ENCODE peak calls at places on chromosomes 7 and 10, in eight cellular contexts. H, J, B, S, T, A, R and F are unnamed samples. For H3K79me2, the result is how much of the 10 kb centered on the place peaks cover.

GRCh38 chr10:14004536-14004935 is 326.2 kb downstream of the FRMD4A start:
- DNase-seq in S (no peak), H (no peak), B (peak), A (no peak), T (no peak), J (peak), R (no peak), F (no peak)

GRCh38 chr10:113411456-113411855 is 141.4 kb upstream of the HABP2 start:
- DNase-seq in H (no peak), S (no peak), T (no peak), A (no peak), R (no peak), B (no peak), J (no peak), F (no peak)

GRCh38 chr7:95599069-95599468 is 2.8 kb upstream of the PDK4 start:
- DNase-seq in B (no peak), H (no peak), R (no peak), A (no peak), J (peak), T (no peak), S (no peak), F (no peak)

GRCh38 chr10:61971016-61971350 is 69.5 kb downstream of the ARID5B start:
- DNase-seq in R (no peak), T (no peak), B (peak), S (no peak), H (no peak), J (no peak), A (no peak), F (no peak)

GRCh38 chr7:7562736-7563135 is 3.9 kb upstream of the MIOS start:
- DNase-seq in A (peak), J (no peak), T (no peak), H (no peak), R (no peak), S (no peak), B (peak), F (no peak)

GRCh38 chr10:98570764-98571163 is 124.0 kb upstream of the HPS1 start:
- DNase-seq in A (no peak), T (no peak), S (no peak), J (no peak), R (no peak), B (no peak), H (no peak), F (no peak)

GRCh38 chr10:101397140-101397539 is 43.2 kb downstream of the BTRC start:
- DNase-seq in H (peak), R (peak), J (no peak), S (no peak), A (peak), T (peak), B (peak), F (peak)

GRCh38 chr10:49187950-49188761 is at the start of gene TMEM273:
- DNase-seq in T (no peak), S (peak), R (no peak), J (peak), H (peak), A (no peak), B (no peak), F (no peak)

GRCh38 chr10:129756912-129757861 is 206.9 kb downstream of the EBF3 start:
- DNase-seq in T (no peak), B (peak), H (peak), J (no peak), R (peak), S (no peak), A (no peak), F (no peak)

GRCh38 chr7:37354661-37355131 is 94.0 kb downstream of the ELMO1 start:
- DNase-seq in B (no peak), T (no peak), A (peak), S (no peak), R (peak), J (no peak), H (no peak), F (no peak)

GRCh38 chr10:124068929-124069328 is 24.5 kb downstream of the CHST15 start:
- DNase-seq in A (no peak), R (peak), B (no peak), S (no peak), J (no peak), T (no peak), H (no peak), F (no peak)
- H3K79me2 ChIP-seq in A (under half), R (half or more), B (under half), S (under half), J (under half), T (half or more), H (under half), F (under half)

GRCh38 chr10:103806376-103807320 is 48.7 kb downstream of the SH3PXD2A start:
- DNase-seq in S (no peak), B (no peak), H (no peak), A (no peak), T (no peak), J (no peak), R (no peak), F (no peak)

GRCh38 chr10:103808784-103809183 is 46.6 kb downstream of the SH3PXD2A start:
- DNase-seq in S (no peak), H (no peak), B (no peak), T (no peak), R (no peak), J (no peak), A (no peak), F (no peak)

GRCh38 chr10:103804866-103805265 is 50.5 kb downstream of the SH3PXD2A start:
- DNase-seq in H (no peak), A (no peak), S (no peak), R (no peak), T (no peak), B (no peak), J (no peak), F (no peak)

GRCh38 chr10:103805781-103806180 is 49.6 kb downstream of the SH3PXD2A start:
- DNase-seq in B (no peak), H (no peak), J (no peak), A (no peak), R (no peak), S (no peak), T (no peak), F (no peak)

GRCh38 chr10:103807996-103808395 is 47.4 kb downstream of the SH3PXD2A start:
- DNase-seq in J (no peak), R (no peak), B (no peak), S (no peak), T (no peak), H (no peak), A (no peak), F (no peak)
- H3K79me2 ChIP-seq in J (under half), R (half or more), B (under half), S (under half), T (half or more), H (under half), A (half or more), F (under half)

DNA sequence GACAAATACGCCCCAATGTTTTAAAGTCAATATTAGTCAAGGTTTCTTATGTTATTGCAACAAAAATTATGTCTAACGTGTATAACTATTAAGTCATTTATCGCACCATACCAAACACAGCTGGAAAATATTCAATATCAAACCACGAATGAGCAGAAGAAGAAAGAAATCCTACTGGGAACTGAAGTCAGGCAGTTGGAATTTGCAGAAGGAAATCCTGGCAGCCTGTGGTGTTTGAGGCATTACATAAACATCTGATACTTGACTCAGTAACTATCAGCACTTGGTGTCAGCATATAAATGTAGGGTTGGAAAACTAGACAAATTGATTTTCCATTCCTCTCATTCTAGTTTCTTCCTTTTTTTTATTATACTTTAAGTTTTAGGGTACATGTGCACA is 83.4 kb upstream of the NUPR2 start:
- DNase-seq in S (no peak), J (no peak), T (no peak), R (no peak), B (no peak), H (no peak), A (no peak), F (no peak)
- H3K79me2 ChIP-seq in S (under half), J (under half), T (under half), R (under half), B (under half), H (under half), A (under half), F (under half)

DNA sequence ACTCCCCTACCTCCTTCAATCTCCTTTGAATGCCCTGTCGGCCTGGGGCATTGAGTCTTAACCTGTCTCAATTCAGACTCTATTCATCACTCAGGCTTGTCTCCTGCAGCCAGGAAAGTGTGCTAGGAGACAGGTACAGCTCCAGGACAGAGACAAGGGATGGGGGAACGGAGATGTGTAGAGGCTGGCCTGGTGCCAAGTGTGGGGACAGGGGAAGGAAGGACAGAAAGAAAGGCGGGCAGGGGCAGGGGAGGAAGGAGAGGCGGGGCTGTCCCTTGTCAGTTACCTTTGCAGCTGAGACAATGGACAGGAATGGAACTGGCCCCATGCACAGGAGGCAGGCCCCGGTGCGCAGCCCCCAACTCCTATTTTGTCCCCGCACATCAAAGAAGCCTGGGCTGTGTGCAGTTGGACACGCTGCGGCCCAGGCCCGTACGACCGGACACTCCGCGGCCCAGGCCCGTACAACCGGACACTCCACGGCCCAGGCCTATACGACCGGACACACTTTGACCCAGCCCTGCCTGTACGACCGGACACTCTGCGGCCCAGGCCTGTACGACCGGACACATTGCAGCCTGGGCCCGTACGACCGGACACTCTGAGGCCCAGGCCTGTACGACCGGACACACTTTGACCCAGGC is 36.9 kb downstream of the CHST15 start:
- DNase-seq in R (no peak), A (no peak), T (no peak), H (no peak), S (no peak), B (no peak), J (no peak), F (no peak)
- H3K79me2 ChIP-seq in R (half or more), A (under half), T (half or more), H (under half), S (under half), B (under half), J (under half), F (under half)

GRCh38 chr7:157635669-157636068 is 298.9 kb downstream of the DNAJB6 start:
- DNase-seq in B (no peak), T (no peak), A (no peak), J (no peak), R (no peak), S (no peak), H (no peak), F (no peak)

GRCh38 chr7:157637216-157637954 is 300.6 kb downstream of the DNAJB6 start:
- DNase-seq in R (no peak), J (no peak), B (no peak), S (no peak), H (no peak), A (no peak), T (no peak), F (no peak)

GRCh38 chr7:157641866-157642265 is 305.1 kb downstream of the DNAJB6 start:
- DNase-seq in S (no peak), H (no peak), R (no peak), B (no peak), A (no peak), J (no peak), T (no peak), F (no peak)

GRCh38 chr7:157640144-157640543 is 303.3 kb downstream of the DNAJB6 start:
- DNase-seq in J (no peak), B (no peak), R (no peak), H (no peak), S (no peak), T (no peak), A (no peak), F (no peak)

DNA sequence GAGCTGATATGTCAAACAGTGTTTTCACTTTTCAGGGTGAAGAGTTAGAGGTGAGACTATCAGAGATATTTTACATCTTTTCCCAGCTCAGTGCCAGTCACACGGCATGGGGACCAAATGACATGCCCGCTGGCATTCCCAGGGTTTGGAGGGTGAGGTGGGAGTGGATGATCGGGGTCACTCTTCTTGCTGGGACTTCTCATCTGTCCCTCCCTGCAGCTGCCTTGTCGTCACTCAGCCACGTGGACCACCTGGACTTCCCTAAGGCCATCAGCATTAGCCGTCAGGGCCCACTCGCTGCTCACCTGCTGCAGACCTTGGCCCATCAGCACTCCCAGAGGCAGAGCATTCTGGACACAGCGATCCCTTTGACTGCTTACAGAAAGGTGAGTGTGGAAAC is 301.8 kb downstream of the DNAJB6 start:
- DNase-seq in H (no peak), R (no peak), B (no peak), J (no peak), T (no peak), A (no peak), S (no peak), F (no peak)
- H3K79me2 ChIP-seq in H (half or more), R (under half), B (under half), J (under half), T (under half), A (under half), S (under half), F (under half)

DNA sequence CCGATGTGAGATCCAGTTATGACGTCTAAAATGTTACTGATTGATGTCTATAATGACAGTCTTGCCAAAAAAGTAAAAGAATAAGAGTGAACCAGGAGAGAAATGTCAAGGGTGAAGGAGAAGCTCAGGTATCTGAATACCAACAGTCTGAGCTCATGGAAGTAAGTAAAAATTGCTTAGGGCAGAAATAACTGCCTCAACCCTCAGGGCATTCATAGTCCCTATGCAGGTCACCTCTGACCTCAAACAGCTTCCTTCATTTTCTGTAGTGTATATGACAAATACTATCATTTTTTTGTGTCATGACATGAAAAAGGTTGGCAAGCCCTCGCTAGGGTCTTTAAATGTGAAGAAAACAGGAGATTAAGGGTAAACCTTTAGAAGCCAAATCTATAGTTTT is 41.0 kb upstream of the MRPS16 start:
- DNase-seq in R (no peak), J (no peak), B (no peak), T (no peak), H (no peak), A (no peak), S (no peak), F (no peak)
- H3K79me2 ChIP-seq in R (under half), J (under half), B (under half), T (under half), H (under half), A (under half), S (under half), F (under half)

GRCh38 chr10:125011926-125012705 is 70.2 kb downstream of the ZRANB1 start:
- DNase-seq in A (no peak), J (no peak), B (peak), H (no peak), S (no peak), T (no peak), R (no peak), F (no peak)
- H3K79me2 ChIP-seq in A (half or more), J (under half), B (half or more), H (under half), S (under half), T (under half), R (half or more), F (half or more)